ENCODE peak calls at places on chromosomes 12 and 14, in ten cellular contexts. D is left ventricle myocardium inferior, N is cardiac muscle cell, W is spleen, K is GM23248, J is fibroblast of lung, C is upper lobe of right lung, R is tibial nerve, P is brain microvascular endothelial cell, G is A549. Q is an unnamed sample.

GRCh38 chr14:25381498-25381897 is 331.6 kb upstream of the STXBP6 start:
- DNase-seq in N (no peak), R (no peak), G (peak; percentile 12), C (no peak), D (no peak), W (no peak), J (no peak), P (no peak), K (peak; percentile 27), Q (no peak)

GRCh38 chr14:61567838-61568571 is 127.3 kb upstream of the HIF1A start:
- DNase-seq in G (no peak), W (peak; percentile 78), R (no peak), K (no peak), J (no peak), N (no peak), C (no peak), D (no peak), P (no peak), Q (no peak)

GRCh38 chr12:84624601-84625000 is 288.0 kb downstream of the SLC6A15 start:
- DNase-seq in W (no peak), P (no peak), D (no peak), G (no peak), C (no peak), K (no peak), N (no peak), R (no peak), J (no peak), Q (no peak)

GRCh38 chr12:115916910-115917668 is 360.4 kb downstream of the MED13L start:
- DNase-seq in G (peak; percentile 44), R (peak; percentile 55), P (no peak), J (no peak), K (peak; percentile 36), W (peak; percentile 91), N (peak; percentile 53), C (peak; percentile 86), D (peak; percentile 50), Q (peak; percentile 71)

GRCh38 chr14:101628471-101628966 is 67.2 kb downstream of the DIO3 start:
- DNase-seq in N (peak; percentile 76), W (peak; percentile 92), R (peak; percentile 65), J (peak; percentile 54), D (peak; percentile 77), G (peak; percentile 84), P (peak; percentile 47), C (peak; percentile 85), K (peak; percentile 84), Q (peak; percentile 90)

GRCh38 chr14:68934034-68934433 is 45.1 kb downstream of the ACTN1 start:
- DNase-seq in P (no peak), D (no peak), R (no peak), K (no peak), W (no peak), G (no peak), N (no peak), J (no peak), C (no peak), Q (no peak)

GRCh38 chr12:9796916-9797315 is 30.4 kb upstream of the KLRF1 start:
- DNase-seq in N (no peak), D (no peak), W (no peak), K (no peak), P (no peak), C (no peak), R (no peak), G (no peak), J (peak; percentile 7), Q (no peak)

GRCh38 chr14:68665792-68666195 is 127.1 kb downstream of the ZFP36L1 start:
- DNase-seq in G (no peak), K (no peak), D (no peak), P (no peak), C (no peak), W (no peak), N (no peak), J (no peak), R (no peak), Q (no peak)

GRCh38 chr12:11716794-11717532 is 67.5 kb downstream of the ETV6 start:
- DNase-seq in C (no peak), K (peak; percentile 65), N (no peak), J (peak; percentile 35), W (no peak), G (no peak), R (no peak), P (no peak), D (no peak), Q (no peak)

GRCh38 chr12:49971141-49971540 is 1.6 kb upstream of the AQP6 start:
- DNase-seq in D (no peak), K (no peak), P (no peak), W (no peak), N (no peak), J (no peak), R (no peak), C (peak; percentile 44), G (no peak), Q (no peak)

GRCh38 chr12:25712169-25712568 is 159.1 kb upstream of the LMNTD1 start:
- DNase-seq in D (no peak), R (no peak), J (no peak), K (no peak), G (no peak), N (no peak), C (no peak), W (no peak), P (no peak), Q (no peak)

GRCh38 chr12:92488735-92489134 is 214.1 kb upstream of the PLEKHG7 start:
- DNase-seq in N (no peak), C (no peak), P (no peak), W (no peak), G (no peak), J (no peak), R (no peak), K (no peak), D (no peak), Q (no peak)

GRCh38 chr12:125861299-125862281 is 796.4 kb downstream of the AACS start:
- DNase-seq in P (no peak), W (peak; percentile 79), N (no peak), D (peak; percentile 60), R (peak; percentile 24), J (peak; percentile 5), G (no peak), C (peak; percentile 85), K (no peak), Q (no peak)

GRCh38 chr12:25970082-25970481 is 11.6 kb downstream of the RASSF8 start:
- DNase-seq in C (no peak), J (peak; percentile 56), G (no peak), D (no peak), P (no peak), W (no peak), N (no peak), R (no peak), K (peak; percentile 32), Q (no peak)

GRCh38 chr12:68106160-68106559 is 53.4 kb downstream of the IFNG start:
- DNase-seq in G (no peak), W (no peak), P (peak; percentile 24), K (peak; percentile 33), C (no peak), N (peak; percentile 39), J (peak; percentile 90), D (no peak), R (no peak), Q (no peak)

GRCh38 chr14:50948205-50948604 is 3.9 kb upstream of the PYGL start:
- DNase-seq in R (no peak), C (no peak), K (no peak), P (no peak), D (no peak), G (no peak), J (no peak), W (no peak), N (no peak), Q (no peak)

GRCh38 chr12:98002887-98003493 is 512.4 kb upstream of the TMPO start:
- DNase-seq in R (peak; percentile 52), D (no peak), G (peak; percentile 65), W (no peak), J (peak; percentile 16), N (peak; percentile 28), C (no peak), P (peak; percentile 13), K (peak; percentile 39), Q (no peak)

GRCh38 chr12:119178544-119179334 is at the start of gene HSPB8:
- DNase-seq in C (peak; percentile 95), K (peak; percentile 94), R (peak; percentile 61), D (peak; percentile 94), J (peak; percentile 92), W (peak; percentile 89), G (peak; percentile 76), N (peak; percentile 97), P (peak; percentile 84), Q (peak; percentile 87)
- H3K27ac ChIP-seq in C (peak within 1 kb of the TSS; percentile 90), K (peak within 1 kb of the TSS; percentile 88), R (peak within 1 kb of the TSS; percentile 51), D (peak within 1 kb of the TSS; percentile 91), J (peak within 1 kb of the TSS; percentile 84), W (peak within 1 kb of the TSS; percentile 85), G (peak within 1 kb of the TSS; percentile 85), N (peak within 1 kb of the TSS; percentile 100), P (peak within 1 kb of the TSS; percentile 79), Q (peak within 1 kb of the TSS; percentile 6)

DNA sequence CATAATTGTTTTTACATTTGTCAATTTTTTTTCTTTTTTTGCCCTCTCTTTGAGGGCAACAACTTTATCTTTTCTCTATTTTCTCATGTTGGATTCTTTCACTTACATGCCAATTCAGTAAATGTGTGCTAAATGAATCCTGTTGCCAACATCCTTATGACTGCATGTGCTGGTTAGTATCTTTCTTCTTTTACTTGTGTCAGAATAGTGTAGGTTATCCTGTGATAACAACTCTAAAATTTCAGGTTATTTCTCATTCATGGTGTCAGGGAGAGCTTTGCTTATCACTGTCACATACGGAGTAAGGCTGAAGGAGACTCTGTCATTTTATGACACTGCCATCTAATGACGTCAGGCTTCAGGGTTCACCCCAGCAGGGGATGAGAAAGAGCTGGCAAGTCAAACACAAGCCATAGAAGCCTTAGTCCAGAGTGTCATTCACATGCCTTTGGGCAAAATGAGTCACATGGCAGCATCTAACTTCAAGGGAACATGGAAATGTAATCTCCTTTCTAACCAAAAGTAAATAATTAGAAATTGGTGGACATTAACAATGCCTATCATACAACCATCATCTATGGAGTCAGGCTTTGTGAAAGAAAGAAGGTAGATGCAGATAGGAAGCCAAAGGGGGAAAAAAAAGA is 242.5 kb upstream of the ATP2B1 start:
- DNase-seq in C (no peak), J (peak; percentile 56), W (no peak), P (peak; percentile 70), G (peak; percentile 97), K (peak; percentile 79), N (no peak), D (no peak), R (no peak), Q (no peak)
- H3K27ac ChIP-seq in C (no peak overlapping the region), J (no peak overlapping the region), W (no peak overlapping the region), P (no peak overlapping the region), G (peak overlapping the region; percentile 91), K (peak overlapping the region; percentile 86), N (no peak overlapping the region), D (no peak overlapping the region), R (no peak overlapping the region), Q (no peak overlapping the region)

GRCh38 chr14:38121280-38121679 is 86.4 kb upstream of the SSTR1 start:
- DNase-seq in D (no peak), P (no peak), N (no peak), W (no peak), K (no peak), J (no peak), C (no peak), R (no peak), G (no peak), Q (no peak)
- H3K27ac ChIP-seq in D (no peak overlapping the region), P (no peak overlapping the region), N (no peak overlapping the region), W (no peak overlapping the region), K (no peak overlapping the region), J (no peak overlapping the region), C (no peak overlapping the region), R (no peak overlapping the region), G (no peak overlapping the region), Q (no peak overlapping the region)

DNA sequence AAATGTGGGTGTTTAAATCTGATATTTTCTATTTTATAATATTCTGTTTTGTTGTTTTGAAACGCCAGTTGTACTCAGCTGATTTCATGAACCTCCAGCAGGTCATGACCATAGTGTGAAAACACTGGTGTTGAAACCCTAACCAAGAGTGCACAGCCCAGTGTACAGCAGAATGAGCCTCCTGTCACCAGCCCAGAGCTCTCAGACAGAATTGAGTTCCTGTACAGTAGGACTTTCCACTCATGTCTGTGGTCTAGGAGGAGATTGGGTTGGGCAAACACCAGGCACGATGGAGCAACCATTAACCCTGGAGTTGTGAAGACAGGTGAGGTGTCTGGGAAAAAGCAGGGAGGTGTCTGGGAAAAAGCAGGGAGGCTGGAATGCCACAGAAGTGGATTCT is 908.8 kb downstream of the VRK1 start:
- DNase-seq in K (no peak), W (no peak), D (no peak), J (no peak), N (no peak), R (no peak), C (no peak), G (no peak), P (no peak), Q (no peak)
- H3K27ac ChIP-seq in K (no peak overlapping the region), W (peak overlapping the region; percentile 79), D (no peak overlapping the region), J (no peak overlapping the region), N (no peak overlapping the region), R (no peak overlapping the region), C (no peak overlapping the region), G (no peak overlapping the region), P (no peak overlapping the region), Q (no peak overlapping the region)